ENCODE peak calls at places on chromosomes 11 and 22, in eight cellular contexts. E is stomach, T is H1, L is transverse colon, A is sigmoid colon, F is GM12878, N is HepG2, Z is K562. M is an unnamed sample.
A peak's percentile ranks its signal among the peaks of the same experiment; 100 is the strongest.

GRCh38 chr22:38823637-38824036 is 20.2 kb downstream of the NPTXR start:
- DNase-seq in F (no peak), T (no peak), E (no peak), L (no peak), Z (no peak), A (peak; percentile 21), N (no peak), M (no peak)

GRCh38 chr11:81420668-81421550 is 1312.8 kb downstream of the FAM181B start:
- DNase-seq in F (no peak), A (no peak), N (no peak), T (peak; percentile 17), L (no peak), E (no peak), Z (no peak), M (no peak)

GRCh38 chr11:61158691-61159381 is 2.4 kb downstream of the VPS37C start:
- DNase-seq in T (no peak), A (peak; percentile 30), E (no peak), F (no peak), N (no peak), L (peak; percentile 34), Z (no peak), M (no peak)

GRCh38 chr11:16881074-16881709 is 133.0 kb downstream of the PLEKHA7 start:
- DNase-seq in T (no peak), E (peak; percentile 76), L (no peak), F (no peak), N (no peak), Z (peak; percentile 61), A (peak; percentile 70), M (no peak)

GRCh38 chr22:26722159-26722558 is 64.8 kb downstream of the MIAT start:
- DNase-seq in E (no peak), T (no peak), L (no peak), A (no peak), Z (no peak), N (no peak), F (no peak), M (no peak)

GRCh38 chr22:40107756-40108437 is 69.8 kb upstream of the TNRC6B start:
- DNase-seq in T (no peak), Z (no peak), A (no peak), N (no peak), E (peak; percentile 33), F (no peak), L (peak; percentile 12), M (no peak)

GRCh38 chr22:32826537-32826936 is 25.0 kb downstream of the TIMP3 start:
- DNase-seq in L (no peak), A (peak; percentile 49), Z (no peak), N (no peak), F (no peak), T (no peak), E (no peak), M (peak; percentile 41)

GRCh38 chr11:35927730-35928129 is 16.1 kb upstream of the LDLRAD3 start:
- DNase-seq in L (peak; percentile 42), Z (no peak), A (peak; percentile 87), N (peak; percentile 41), T (no peak), E (peak; percentile 46), F (no peak), M (peak; percentile 87)

GRCh38 chr22:18088825-18089568 is 11.2 kb downstream of the PEX26 start:
- DNase-seq in L (peak; percentile 71), F (peak; percentile 76), A (no peak), Z (no peak), T (no peak), E (no peak), N (peak; percentile 56), M (no peak)

GRCh38 chr22:49368221-49368975 is 459.3 kb downstream of the BRD1 start:
- DNase-seq in A (peak; percentile 52), Z (no peak), T (no peak), N (no peak), L (no peak), E (peak; percentile 13), F (no peak), M (no peak)

GRCh38 chr11:10692716-10693115 is 839 bp downstream of the IRAG1 start:
- DNase-seq in A (no peak), F (no peak), T (no peak), E (no peak), Z (no peak), N (no peak), L (no peak), M (no peak)

GRCh38 chr11:10694481-10695239 is 1.1 kb upstream of the IRAG1 start:
- DNase-seq in E (no peak), Z (no peak), T (no peak), N (no peak), F (no peak), A (no peak), L (no peak), M (no peak)

GRCh38 chr11:10695821-10696220 is 2.3 kb upstream of the IRAG1 start:
- DNase-seq in L (no peak), E (no peak), A (no peak), N (no peak), F (no peak), T (no peak), Z (no peak), M (no peak)

GRCh38 chr11:10696797-10697620 is 3.5 kb upstream of the IRAG1 start:
- DNase-seq in Z (no peak), T (no peak), L (no peak), N (no peak), A (no peak), E (no peak), F (no peak), M (no peak)

DNA sequence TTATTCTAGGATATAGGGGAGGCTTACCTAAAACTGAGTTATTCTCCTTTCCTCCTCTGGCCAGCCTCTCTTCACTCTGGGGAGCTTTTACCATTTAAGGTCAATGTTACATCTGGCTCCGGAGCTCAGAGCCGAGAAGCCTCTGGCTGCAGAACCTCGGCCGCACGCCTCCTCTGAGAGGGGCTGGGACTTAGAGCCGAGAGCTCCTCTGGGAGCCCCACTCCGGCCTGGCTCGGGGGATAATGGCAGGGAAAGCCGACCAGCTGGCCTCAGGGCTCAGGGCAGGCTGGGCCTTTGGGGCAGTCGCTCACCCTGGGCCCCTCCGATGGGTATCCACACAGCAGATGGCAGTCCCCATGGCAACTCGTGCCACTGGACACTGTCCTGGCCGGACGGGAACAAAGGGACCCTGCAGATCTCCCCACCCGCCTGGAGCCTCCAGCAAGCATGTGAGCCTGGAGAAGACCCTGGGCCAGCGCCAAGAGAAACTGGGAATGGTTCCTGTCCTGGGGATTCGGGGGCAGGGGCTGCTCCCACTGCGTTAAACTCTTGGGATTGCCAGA is at the start of gene IRAG1:
- DNase-seq in A (peak; percentile 92), E (peak; percentile 38), T (no peak), L (peak; percentile 37), Z (no peak), N (no peak), F (no peak), M (peak; percentile 70)
- TF ChIP-seq EP300 in A (no peak), E (no peak), T (no peak), L (no peak), Z (no peak), N (no peak), F (no peak), M (no peak)

GRCh38 chr11:70555092-70555491 is 156.8 kb downstream of the CTTN start:
- DNase-seq in Z (no peak), F (no peak), N (no peak), E (no peak), L (no peak), A (no peak), T (no peak), M (no peak)
- TF ChIP-seq POLR2AphosphoS5 in Z (no peak), F (no peak), N (no peak), E (no peak), L (no peak), A (no peak), T (no peak), M (no peak)

GRCh38 chr11:107044503-107044902 is 26.2 kb upstream of the GUCY1A2 start:
- DNase-seq in L (no peak), T (no peak), A (no peak), Z (no peak), N (no peak), F (no peak), E (no peak), M (no peak)
- TF ChIP-seq EP300 in L (no peak), T (no peak), A (no peak), Z (no peak), N (no peak), F (no peak), E (no peak), M (no peak)

GRCh38 chr11:68532719-68533369 is 72.3 kb downstream of the PPP6R3 start:
- DNase-seq in F (no peak), Z (no peak), T (no peak), N (peak; percentile 80), L (no peak), E (no peak), A (no peak), M (no peak)
- TF ChIP-seq POLR2AphosphoS5 in F (no peak), Z (no peak), T (no peak), N (no peak), L (peak; percentile 32), E (no peak), A (no peak), M (no peak)

DNA sequence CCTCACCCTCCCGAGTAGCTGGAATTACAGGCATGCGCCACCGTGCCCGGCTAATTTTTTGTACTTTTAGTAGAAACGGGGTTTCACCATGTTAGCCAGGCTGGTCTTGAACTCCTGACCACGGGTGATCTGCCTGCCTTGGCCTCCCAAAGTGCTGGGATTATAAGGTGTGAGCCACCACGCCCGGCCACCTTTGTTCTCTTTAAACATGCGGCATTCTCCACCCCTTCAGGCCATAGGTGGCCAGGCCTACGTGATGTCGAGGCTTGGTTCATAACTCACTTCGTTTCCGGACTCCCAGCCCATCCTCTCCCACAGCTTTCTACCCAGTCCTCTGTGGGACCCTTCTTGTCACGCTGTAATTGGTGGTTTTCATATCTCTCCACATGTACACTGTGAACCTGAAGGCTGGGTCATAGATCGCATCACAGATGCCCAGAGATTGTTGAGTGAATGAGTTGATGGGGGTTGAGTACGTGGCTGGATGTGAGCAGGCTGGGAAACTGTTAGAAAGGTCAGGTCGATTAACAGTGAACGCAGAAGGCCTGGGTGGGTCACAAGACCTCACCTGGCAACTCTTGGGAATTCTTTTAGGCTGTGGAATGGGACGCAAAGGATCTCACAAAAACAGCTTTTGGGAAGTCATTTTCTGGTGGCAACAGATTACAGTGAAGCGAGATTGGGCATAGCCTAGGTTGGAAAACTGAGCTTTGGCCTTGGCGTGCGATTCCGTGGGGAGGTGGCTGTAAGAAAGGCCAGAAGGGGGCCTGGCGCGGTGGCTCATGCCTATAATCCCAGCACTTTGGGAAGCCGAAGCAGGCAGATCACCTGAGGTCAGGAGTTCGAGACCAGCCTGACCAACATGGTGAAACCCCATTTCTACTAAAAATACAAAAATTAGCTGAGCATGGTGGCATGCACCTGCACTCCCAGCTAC is 44.5 kb downstream of the ST14 start:
- DNase-seq in N (no peak), T (no peak), E (no peak), L (no peak), Z (no peak), F (no peak), A (peak; percentile 30), M (no peak)
- TF ChIP-seq EP300 in N (no peak), T (no peak), E (no peak), L (no peak), Z (no peak), F (no peak), A (no peak), M (no peak)

M was measured in suprapubic skin.